ENCODE peak calls at places on chromosomes 6 and 20, in four cellular contexts. G is GM10248, L is cardiac muscle cell, S is AG10803. P is an unnamed sample.
A peak's percentile ranks its signal among the peaks of the same experiment; 100 is the strongest.

GRCh38 chr6:79373880-79374279 is 139.4 kb upstream of the HMGN3 start:
- DNase-seq in G (no peak), S (no peak), L (no peak), P (no peak)

GRCh38 chr20:3068986-3069900 is 2.2 kb upstream of the OXT start:
- DNase-seq in L (no peak), G (peak; percentile 16), S (peak; percentile 23), P (peak; percentile 55)

GRCh38 chr6:55758156-55758942 is 117.0 kb downstream of the BMP5 start:
- DNase-seq in G (no peak), L (peak; percentile 76), S (peak; percentile 70), P (no peak)

GRCh38 chr20:18686696-18687095 is 98.8 kb downstream of the DTD1 start:
- DNase-seq in G (no peak), L (no peak), S (no peak), P (no peak)

GRCh38 chr20:61786230-61786629 is 279.5 kb downstream of the TAF4 start:
- DNase-seq in G (no peak), S (no peak), L (no peak), P (no peak)

GRCh38 chr6:7165002-7165735 is 57.4 kb downstream of the RREB1 start:
- DNase-seq in S (no peak), G (no peak), L (peak; percentile 89), P (no peak)

GRCh38 chr6:93496548-93496947 is 77.2 kb upstream of the EPHA7 start:
- DNase-seq in G (no peak), L (no peak), S (no peak), P (no peak)

GRCh38 chr6:1614448-1614766 is 4.7 kb downstream of the FOXC1 start:
- DNase-seq in S (no peak), G (no peak), L (no peak), P (no peak)

GRCh38 chr20:60087563-60088105 is 129.4 kb downstream of the CDH26 start:
- DNase-seq in G (no peak), S (peak; percentile 55), L (peak; percentile 33), P (no peak)

GRCh38 chr6:168052291-168052891 is 26.6 kb downstream of the FRMD1 start:
- DNase-seq in S (no peak), L (no peak), G (no peak), P (no peak)

GRCh38 chr6:35048031-35048613 is 93.0 kb downstream of the TCP11 start:
- DNase-seq in S (no peak), L (no peak), G (no peak), P (no peak)

GRCh38 chr6:33639559-33639958 is 18.4 kb downstream of the ITPR3 start:
- DNase-seq in G (no peak), L (no peak), S (no peak), P (no peak)

GRCh38 chr20:4811661-4812181 is 90.0 kb downstream of the PRND start:
- DNase-seq in L (no peak), S (no peak), G (no peak), P (peak; percentile 74)

GRCh38 chr20:51136326-51136725 is 113.4 kb upstream of the KCNG1 start:
- DNase-seq in S (no peak), L (no peak), G (no peak), P (no peak)

GRCh38 chr6:81820979-81821378 is 68.5 kb upstream of the TENT5A start:
- DNase-seq in L (no peak), S (no peak), G (no peak), P (no peak)

DNA sequence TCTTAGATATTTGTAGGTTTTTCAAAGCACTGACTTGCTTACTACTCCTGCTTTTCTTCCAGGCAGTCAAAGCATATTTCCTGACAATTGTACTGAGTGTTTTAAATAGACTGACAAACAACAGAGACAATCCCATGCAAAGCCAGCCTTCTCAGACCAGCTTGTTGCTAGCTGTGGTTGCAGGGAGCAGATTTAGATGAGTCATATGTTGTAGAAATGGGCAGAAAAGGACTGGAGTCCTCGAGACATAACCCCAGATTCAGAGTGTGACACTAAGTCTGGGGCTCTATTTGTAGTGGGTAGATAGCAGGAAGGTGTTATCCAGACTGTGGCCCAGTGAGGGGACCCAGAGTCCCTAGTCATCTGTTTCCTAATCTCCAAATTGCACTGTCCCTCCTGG is 107.1 kb upstream of the TAB2 start:
- DNase-seq in S (peak; percentile 41), G (no peak), L (peak; percentile 74), P (peak; percentile 32)
- TF ChIP-seq CTCF in S (no peak), G (no peak), L (no peak), P (no peak)

DNA sequence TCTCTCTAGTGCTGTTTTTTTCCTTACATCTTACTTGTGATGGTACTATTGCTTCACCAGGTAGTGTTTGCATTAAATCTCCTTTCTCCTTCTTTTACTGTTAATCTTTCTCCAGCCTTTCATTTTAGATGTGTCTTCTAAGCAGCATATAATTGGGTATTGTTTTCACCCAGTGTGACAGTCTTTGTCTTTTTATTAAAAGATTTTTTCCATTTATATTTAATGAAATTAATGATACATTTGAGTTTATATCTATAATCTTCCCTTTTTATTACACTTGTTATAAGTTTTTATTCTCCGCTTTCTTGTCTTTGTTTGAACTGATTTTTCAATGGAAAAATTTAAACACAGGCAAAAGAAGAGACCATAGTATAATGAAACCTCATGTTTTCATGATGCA is 8.7 kb downstream of the COL20A1 start:
- DNase-seq in S (no peak), L (no peak), G (no peak), P (no peak)
- TF ChIP-seq CTCF in S (no peak), L (no peak), G (no peak), P (no peak)

DNA sequence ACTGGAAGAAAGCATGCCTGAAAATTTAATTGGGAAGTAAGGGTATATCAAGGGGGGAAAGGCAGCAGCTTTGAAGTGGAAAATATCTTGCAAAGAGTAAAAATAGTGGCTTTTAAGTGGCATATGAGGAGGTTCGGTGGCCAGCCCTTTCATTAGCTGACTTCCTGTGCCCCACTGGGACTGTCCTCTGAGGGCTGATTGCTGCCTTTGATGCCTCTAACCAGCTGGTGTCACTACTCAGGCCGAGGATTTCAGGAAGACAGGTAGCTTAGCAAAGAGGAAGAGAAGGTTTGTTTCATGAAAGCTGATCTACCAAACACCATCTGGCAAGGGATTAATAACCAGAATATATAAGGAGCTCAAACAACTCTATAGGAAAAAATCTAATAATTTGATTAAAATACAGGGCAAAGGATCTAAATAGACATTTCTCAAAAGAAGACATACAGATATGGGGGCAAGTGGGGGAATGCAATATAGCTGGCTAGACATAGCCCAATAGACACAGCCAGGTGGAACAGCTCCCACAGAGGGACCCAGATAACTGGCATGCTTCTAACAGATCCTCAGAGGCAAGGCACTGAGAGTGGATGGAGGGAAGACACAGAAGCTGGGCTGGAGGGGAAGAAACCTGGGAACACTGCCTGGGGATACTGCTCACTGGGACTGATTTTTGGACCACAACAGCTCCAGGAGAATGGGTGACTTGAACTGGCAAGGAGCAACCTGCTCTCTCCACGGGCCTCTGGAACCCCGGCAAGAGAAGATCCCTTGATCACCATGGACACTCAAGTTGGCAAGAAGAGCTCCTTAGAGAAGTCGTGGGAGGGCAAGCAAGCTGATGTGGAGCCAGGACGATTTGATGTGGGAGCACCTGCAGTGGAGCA is 33.2 kb downstream of the CCN2 start:
- DNase-seq in S (no peak), G (no peak), L (no peak), P (no peak)
- TF ChIP-seq CTCF in S (no peak), G (no peak), L (no peak), P (no peak)

GRCh38 chr6:137950581-137950980 is 83.5 kb downstream of the TNFAIP3 start:
- DNase-seq in G (no peak), S (no peak), L (no peak), P (no peak)

GRCh38 chr6:137942736-137943135 is 75.7 kb downstream of the TNFAIP3 start:
- DNase-seq in L (no peak), G (no peak), S (no peak), P (no peak)

GRCh38 chr6:137949686-137950390 is 82.8 kb downstream of the TNFAIP3 start:
- DNase-seq in G (no peak), L (no peak), S (no peak), P (no peak)

DNA sequence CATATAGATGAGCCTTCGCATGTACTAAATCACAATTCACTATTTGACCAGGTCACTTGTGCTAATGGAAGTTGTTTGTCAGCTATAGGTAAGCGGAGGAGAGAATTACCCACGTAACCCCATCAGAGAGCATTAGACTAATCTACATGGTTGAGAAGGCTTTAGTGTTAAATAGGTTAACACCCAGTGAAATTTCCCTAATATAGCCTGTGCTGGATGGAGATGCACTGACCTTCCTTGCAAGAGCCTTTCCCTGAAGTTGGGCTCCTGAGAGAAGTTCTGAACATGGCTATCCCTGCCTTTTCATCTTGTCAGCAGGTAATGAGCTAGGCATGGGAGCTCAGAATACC is 78.1 kb downstream of the TNFAIP3 start:
- DNase-seq in G (no peak), S (no peak), L (no peak), P (no peak)
- TF ChIP-seq CTCF in G (no peak), S (no peak), L (no peak), P (peak; percentile 18)

DNA sequence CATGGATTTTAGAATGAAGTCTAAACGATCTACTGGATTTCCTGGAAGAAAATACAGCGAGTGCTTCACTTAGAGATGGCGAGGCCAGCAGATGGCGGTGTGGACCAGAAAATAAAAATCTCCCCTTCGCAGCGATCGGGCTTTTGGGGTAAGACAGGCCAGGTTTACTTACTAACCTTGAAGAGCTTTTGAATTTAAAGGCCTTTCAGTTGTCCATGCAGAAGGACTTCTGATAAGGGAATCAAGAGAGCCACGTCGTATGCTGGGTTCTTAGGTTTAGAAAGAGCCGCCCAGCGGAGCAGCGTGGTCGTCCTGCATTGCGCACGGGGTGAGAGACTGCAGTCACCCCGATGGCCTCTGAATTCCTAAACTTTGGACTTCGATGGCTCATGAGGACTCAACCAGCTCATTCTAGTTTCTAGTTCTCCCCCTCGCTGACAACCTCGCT is 125.2 kb upstream of the RALGAPA2 start:
- DNase-seq in S (peak; percentile 50), L (peak; percentile 68), G (peak; percentile 58), P (peak; percentile 71)
- TF ChIP-seq CTCF in S (peak; percentile 75), L (peak; percentile 74), G (peak; percentile 64), P (peak; percentile 72)

DNA sequence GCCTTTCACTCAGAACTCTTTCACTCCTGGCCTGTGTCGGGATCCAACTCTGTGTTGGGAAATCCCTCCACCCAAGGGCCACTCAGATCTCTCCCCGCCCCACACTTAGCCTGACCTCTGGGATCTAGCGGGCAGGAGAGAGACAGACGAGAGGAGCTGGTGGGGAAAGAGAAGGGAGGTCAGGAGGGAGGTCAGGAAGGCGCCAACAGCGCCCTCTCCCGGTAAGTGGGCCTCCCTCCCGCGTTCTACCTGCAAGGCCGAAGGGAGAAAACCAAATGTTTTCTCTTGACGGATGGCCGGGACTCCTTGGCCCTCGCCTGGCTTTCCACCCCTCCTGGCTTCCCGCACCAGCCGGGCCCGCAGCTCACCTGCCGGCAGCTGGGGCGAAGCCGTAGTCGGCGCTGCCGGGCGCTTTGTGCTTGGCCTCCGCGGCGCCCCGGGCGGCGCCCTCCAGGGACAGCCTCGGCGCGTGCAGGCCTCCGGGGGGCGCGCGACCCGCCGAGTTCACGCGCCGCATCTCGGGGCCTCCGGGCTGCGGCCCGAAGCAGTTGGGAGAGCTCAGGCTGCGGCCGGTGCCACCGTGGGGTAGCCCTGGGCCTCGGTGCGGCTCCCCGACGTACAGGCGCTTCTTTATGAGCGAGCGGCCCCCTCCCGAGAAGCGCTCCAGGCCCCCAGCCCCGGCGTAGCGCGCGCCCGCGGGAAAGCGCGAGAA is 38.2 kb downstream of the C6orf132 start:
- DNase-seq in S (peak; percentile 37), G (peak; percentile 90), L (peak; percentile 90), P (peak; percentile 86)
- TF ChIP-seq CTCF in S (peak; percentile 57), G (peak; percentile 82), L (peak; percentile 84), P (peak; percentile 99)

GRCh38 chr20:32034581-32035397 is 17.3 kb upstream of the HCK start:
- DNase-seq in G (no peak), L (no peak), S (peak; percentile 33), P (no peak)
- TF ChIP-seq CTCF in G (peak; percentile 46), L (peak; percentile 6), S (peak; percentile 45), P (no peak)